ENCODE peak calls at places on chromosome 7, in nine cellular contexts. Z is GM12878, O is NB4, C is A549, T is prostate gland, R is thyroid gland, K is IMR-90, A is Peyer's patch, F is ovary. D is an unnamed sample.

GRCh38 chr7:150941351-150941982 is 36.7 kb downstream of the KCNH2 start:
- DNase-seq in O (no peak), Z (no peak), C (no peak), K (no peak), F (no peak), R (no peak), T (no peak), A (peak; percentile 41), D (peak; percentile 47)

GRCh38 chr7:88309845-88310244 is 3.2 kb upstream of the STEAP4 start:
- DNase-seq in T (no peak), O (no peak), F (no peak), A (no peak), Z (no peak), R (no peak), C (no peak), K (no peak), D (no peak)

GRCh38 chr7:46764100-46764941 is 817.6 kb downstream of the TNS3 start:
- DNase-seq in Z (peak; percentile 5), C (peak; percentile 88), F (no peak), R (peak; percentile 5), T (peak; percentile 11), K (peak; percentile 97), O (no peak), A (no peak), D (peak; percentile 87)

GRCh38 chr7:22607180-22607579 is 107.2 kb upstream of the STEAP1B start:
- DNase-seq in O (no peak), T (no peak), A (no peak), C (no peak), Z (no peak), K (peak; percentile 73), R (no peak), F (no peak), D (no peak)

GRCh38 chr7:157690058-157690832 is 353.4 kb downstream of the DNAJB6 start:
- DNase-seq in O (peak; percentile 83), Z (no peak), A (peak; percentile 33), T (no peak), F (no peak), K (no peak), C (no peak), R (no peak), D (no peak)

GRCh38 chr7:95472521-95473160 is 13.1 kb upstream of the ASB4 start:
- DNase-seq in O (no peak), A (no peak), K (peak; percentile 3), R (peak; percentile 35), Z (no peak), F (no peak), C (no peak), T (no peak), D (no peak)

GRCh38 chr7:50221028-50221427 is 83.5 kb upstream of the IKZF1 start:
- DNase-seq in R (no peak), F (no peak), C (no peak), O (peak; percentile 87), Z (no peak), K (no peak), T (no peak), A (peak; percentile 33), D (no peak)

GRCh38 chr7:65239707-65240352 is 133.8 kb upstream of the ZNF92 start:
- DNase-seq in C (peak; percentile 59), F (no peak), T (no peak), Z (no peak), R (peak; percentile 56), O (peak; percentile 44), K (no peak), A (no peak), D (peak; percentile 67)

GRCh38 chr7:116582806-116583444 is 58.1 kb downstream of the CAV1 start:
- DNase-seq in O (no peak), A (no peak), F (no peak), C (peak; percentile 30), R (no peak), T (no peak), Z (no peak), K (peak; percentile 80), D (no peak)

GRCh38 chr7:140403878-140404564 is at the start of gene RAB19:
- DNase-seq in R (peak; percentile 77), F (no peak), O (no peak), K (no peak), A (peak; percentile 82), Z (no peak), C (no peak), T (peak; percentile 51), D (no peak)

GRCh38 chr7:17732083-17732482 is 208.2 kb downstream of the SNX13 start:
- DNase-seq in T (no peak), O (peak; percentile 12), K (no peak), C (no peak), F (no peak), A (no peak), R (no peak), Z (no peak), D (no peak)

GRCh38 chr7:34322841-34323240 is 335.2 kb upstream of the NPSR1 start:
- DNase-seq in F (no peak), Z (no peak), T (no peak), A (no peak), K (no peak), C (no peak), O (no peak), R (no peak), D (no peak)

GRCh38 chr7:120716306-120716705 is 141.6 kb downstream of the TSPAN12 start:
- DNase-seq in Z (no peak), C (no peak), T (no peak), A (no peak), K (no peak), O (no peak), R (no peak), F (no peak), D (no peak)

GRCh38 chr7:127863082-127863481 is 168.2 kb downstream of the LRRC4 start:
- DNase-seq in O (no peak), T (no peak), C (no peak), F (no peak), Z (no peak), R (no peak), A (no peak), K (no peak), D (no peak)

GRCh38 chr7:82704121-82704520 is 260.5 kb upstream of the CACNA2D1 start:
- DNase-seq in Z (no peak), K (no peak), O (no peak), T (no peak), A (no peak), C (no peak), R (no peak), F (no peak), D (no peak)

GRCh38 chr7:2635810-2636701 is 4.3 kb downstream of the TTYH3 start:
- DNase-seq in A (no peak), Z (no peak), F (no peak), K (no peak), O (no peak), R (peak; percentile 98), T (no peak), C (no peak), D (peak; percentile 89)

GRCh38 chr7:106841896-106842390 is 23.1 kb upstream of the PIK3CG start:
- DNase-seq in Z (no peak), A (no peak), R (no peak), K (no peak), O (no peak), T (no peak), C (no peak), F (no peak), D (no peak)

DNA sequence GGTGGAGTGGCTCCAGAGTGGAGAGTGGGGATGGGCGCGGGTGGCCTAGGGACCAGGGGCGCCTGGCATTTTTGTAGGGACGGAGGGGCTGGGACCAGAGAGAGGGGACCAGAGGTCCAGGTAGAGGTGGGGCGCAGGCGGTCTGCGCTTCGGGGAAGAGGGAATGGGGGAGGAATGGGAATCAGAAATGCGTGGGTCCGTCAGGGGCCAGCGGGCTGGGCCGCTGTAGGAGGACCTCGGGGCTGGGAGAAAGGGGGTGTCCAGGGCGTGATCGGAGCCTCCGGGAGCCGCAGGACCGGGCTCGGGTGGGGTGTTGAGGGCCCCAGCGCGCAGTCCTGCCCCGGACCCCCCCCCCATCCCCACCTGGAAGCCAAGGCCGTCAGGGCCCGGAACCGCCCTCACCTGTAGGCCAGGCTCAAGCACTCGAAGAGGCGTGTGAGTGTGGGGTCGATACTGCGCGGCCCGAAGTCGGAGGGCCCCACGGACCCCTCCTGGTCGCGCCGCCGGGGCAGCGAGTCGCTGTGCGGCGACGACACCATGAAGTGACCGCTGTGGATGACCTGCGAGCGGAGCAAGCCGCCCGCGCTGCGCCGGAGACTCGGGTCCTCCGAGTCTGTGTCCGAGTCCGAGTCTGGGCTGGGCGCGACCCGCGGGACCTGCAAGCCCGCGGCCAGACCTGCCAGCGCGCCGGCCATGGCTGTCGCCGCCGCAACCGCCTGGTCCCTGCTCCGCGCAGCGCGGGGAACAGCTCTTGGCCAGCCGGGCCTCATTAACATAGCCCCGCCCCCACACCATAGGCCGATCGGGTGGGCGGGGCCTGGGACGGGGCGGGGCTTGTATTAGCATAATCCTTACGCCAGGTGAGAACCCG is at the start of gene MLXIPL:
- DNase-seq in R (peak; percentile 88), T (peak; percentile 87), F (peak; percentile 71), K (no peak), O (no peak), A (peak; percentile 93), C (peak; percentile 78), Z (no peak), D (peak; percentile 89)
- TF ChIP-seq POLR2A in R (peak; percentile 67), T (peak; percentile 93), F (no peak), K (no peak), O (no peak), A (peak; percentile 92), C (peak; percentile 48), Z (no peak), D (peak; percentile 91)

DNA sequence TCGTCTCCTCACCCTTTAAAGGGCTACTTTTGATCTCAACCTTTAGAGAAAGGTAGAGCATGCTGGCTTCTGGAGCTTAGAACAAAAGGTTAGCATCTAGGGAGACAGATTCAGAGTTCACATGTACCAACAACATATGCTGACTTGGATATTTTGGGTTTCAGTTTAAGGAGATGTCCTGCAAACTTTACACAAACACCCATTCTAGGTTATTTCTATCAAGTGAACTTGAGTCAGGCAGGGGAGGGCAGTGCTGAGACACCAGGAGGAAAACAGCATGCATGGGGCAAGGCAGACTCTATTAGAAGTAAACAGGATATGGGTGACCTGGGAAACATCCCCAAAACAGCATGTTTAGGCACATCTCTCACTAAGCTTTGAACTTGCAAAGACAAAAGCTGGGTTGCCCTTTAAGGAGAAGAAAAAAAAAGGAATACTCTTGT is 43.8 kb downstream of the ARL4A start:
- DNase-seq in K (peak; percentile 36), A (no peak), F (no peak), Z (no peak), T (no peak), O (peak; percentile 70), C (peak; percentile 64), R (no peak), D (no peak)
- TF ChIP-seq CTCF in K (no peak), A (no peak), F (no peak), Z (no peak), T (no peak), O (no peak), C (no peak), R (no peak), D (no peak)

DNA sequence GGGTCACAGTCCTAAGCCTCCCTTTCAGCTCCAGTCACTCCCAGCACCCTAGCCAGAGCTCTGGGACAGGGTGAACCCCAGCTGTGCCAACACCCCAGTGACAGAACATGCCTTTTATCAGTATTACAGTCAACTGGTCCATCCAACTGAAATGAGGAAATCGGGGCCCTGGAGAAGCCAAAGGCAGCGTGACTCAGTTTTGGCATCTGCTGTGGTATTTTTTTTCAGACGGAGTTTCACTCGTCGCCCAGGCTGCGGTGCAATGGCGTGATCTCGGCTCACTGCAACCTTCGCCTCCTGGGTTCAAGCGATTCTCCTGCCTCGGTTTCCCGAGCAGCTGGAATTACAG is 3.4 kb upstream of the CLDN15 start:
- DNase-seq in R (no peak), Z (no peak), C (no peak), A (peak; percentile 89), F (no peak), K (no peak), T (no peak), O (peak; percentile 73), D (no peak)
- TF ChIP-seq POLR2A in R (no peak), Z (no peak), C (no peak), A (peak; percentile 29), F (no peak), K (no peak), T (no peak), O (no peak), D (no peak)

GRCh38 chr7:92763636-92764423 is 72.5 kb downstream of the CDK6 start:
- DNase-seq in K (peak; percentile 81), F (no peak), Z (no peak), C (peak; percentile 92), R (no peak), T (no peak), A (no peak), O (peak; percentile 41), D (peak; percentile 23)
- TF ChIP-seq CTCF in K (no peak), F (no peak), Z (no peak), C (no peak), R (no peak), T (no peak), A (no peak), O (no peak), D (no peak)